ENCODE peak calls at places on chromosomes 13 and 19, in six cellular contexts. L is T-helper 1 cell, I is SW480, Y is cardiac fibroblast, A is neuronal stem cell, H is GM04504. R is an unnamed sample.

GRCh38 chr19:19171821-19172532 is 1.9 kb upstream of the MEF2B start:
- DNase-seq in Y (peak), I (peak), A (no peak), H (no peak), L (no peak), R (peak)

GRCh38 chr13:27971776-27972618 is 2.9 kb upstream of the CDX2 start:
- DNase-seq in H (no peak), A (no peak), Y (no peak), L (no peak), I (no peak), R (no peak)

GRCh38 chr19:30719189-30719990 is 347.2 kb downstream of the ZNF536 start:
- DNase-seq in A (no peak), Y (peak), L (peak), H (no peak), I (peak), R (peak)

GRCh38 chr13:85236431-85236830 is 562.8 kb downstream of the SLITRK6 start:
- DNase-seq in H (no peak), L (no peak), A (no peak), I (peak), Y (peak), R (no peak)

GRCh38 chr13:92613921-92614320 is 612.7 kb upstream of the GPC6 start:
- DNase-seq in Y (no peak), H (no peak), L (no peak), A (no peak), I (no peak), R (no peak)

GRCh38 chr19:33780251-33780650 is 16.4 kb upstream of the KCTD15 start:
- DNase-seq in H (no peak), I (no peak), Y (no peak), L (no peak), A (no peak), R (no peak)

GRCh38 chr13:43374621-43375020 is 351.2 kb downstream of the DNAJC15 start:
- DNase-seq in Y (peak), H (peak), L (no peak), A (no peak), I (no peak), R (no peak)

GRCh38 chr19:2732883-2733282 is 6.9 kb downstream of the SLC39A3 start:
- DNase-seq in Y (no peak), I (no peak), L (no peak), A (no peak), H (no peak), R (peak)

GRCh38 chr13:83765796-83766195 is 116.5 kb downstream of the SLITRK1 start:
- DNase-seq in Y (no peak), L (no peak), A (no peak), H (no peak), I (no peak), R (no peak)

GRCh38 chr13:21695536-21695935 is 24.7 kb downstream of the FGF9 start:
- DNase-seq in L (no peak), A (no peak), H (no peak), I (no peak), Y (no peak), R (no peak)

R was measured in psoas muscle.